ENCODE peak calls at places on chromosome X, in eight cellular contexts. I, D, J, C, K, Q, Y and S are unnamed samples.
A peak's percentile ranks its signal among the peaks of the same experiment; 100 is the strongest.

GRCh38 chrX:130669233-130669632 is 233.8 kb downstream of the ENOX2 start:
- ATAC-seq in D (no peak), C (no peak), I (no peak), Y (no peak), K (no peak), J (no peak), Q (no peak), S (no peak)

GRCh38 chrX:101407167-101407747 is 468 bp downstream of the GLA start:
- ATAC-seq in Q (peak; percentile 53), I (peak; percentile 36), C (peak; percentile 17), K (no peak), J (peak; percentile 20), D (peak; percentile 42), Y (no peak), S (peak; percentile 4)

GRCh38 chrX:25206761-25207160 is 191.0 kb upstream of the ARX start:
- ATAC-seq in I (no peak), D (no peak), K (no peak), Y (no peak), Q (no peak), C (no peak), J (no peak), S (no peak)

GRCh38 chrX:37871626-37872302 is 24.4 kb upstream of the DYNLT3 start:
- ATAC-seq in Q (no peak), I (peak; percentile 80), J (peak; percentile 88), K (no peak), D (peak; percentile 16), C (no peak), Y (peak; percentile 60), S (no peak)

GRCh38 chrX:139691843-139692505 is 16.0 kb downstream of the MCF2 start:
- ATAC-seq in K (no peak), D (peak; percentile 70), J (peak; percentile 60), Y (no peak), C (peak; percentile 79), Q (peak; percentile 48), I (peak; percentile 69), S (peak; percentile 41)

GRCh38 chrX:38754102-38754790 is 47.0 kb upstream of the MID1IP1 start:
- ATAC-seq in Y (peak; percentile 70), I (no peak), K (no peak), Q (no peak), C (peak; percentile 45), D (peak; percentile 82), J (peak; percentile 86), S (no peak)

GRCh38 chrX:135535077-135535630 is 14.7 kb downstream of the INTS6L start:
- ATAC-seq in K (no peak), I (no peak), Y (no peak), J (no peak), C (no peak), D (no peak), Q (no peak), S (no peak)

GRCh38 chrX:103831342-103831802 is 685 bp downstream of the RAB9B start:
- ATAC-seq in I (peak; percentile 31), Q (no peak), J (no peak), D (no peak), K (no peak), Y (no peak), C (peak; percentile 95), S (peak; percentile 5)

GRCh38 chrX:133215747-133216146 is 2.4 kb downstream of the TFDP3 start:
- ATAC-seq in Q (peak; percentile 49), C (no peak), D (no peak), Y (peak; percentile 68), I (no peak), K (no peak), J (peak; percentile 49), S (no peak)

GRCh38 chrX:153782324-153782723 is 1.5 kb downstream of the SRPK3 start:
- ATAC-seq in K (no peak), Y (peak; percentile 43), D (no peak), Q (peak; percentile 19), J (peak; percentile 47), C (peak; percentile 53), I (no peak), S (no peak)

GRCh38 chrX:20333672-20334071 is 67.0 kb upstream of the RPS6KA3 start:
- ATAC-seq in C (no peak), D (no peak), J (no peak), K (no peak), Y (no peak), I (no peak), Q (no peak), S (no peak)

GRCh38 chrX:131633285-131633917 is 89.5 kb downstream of the OR13H1 start:
- ATAC-seq in Q (peak; percentile 86), D (peak; percentile 99), K (peak; percentile 75), I (peak; percentile 99), J (peak; percentile 98), C (peak; percentile 95), Y (peak; percentile 98), S (peak; percentile 67)

GRCh38 chrX:21741869-21742701 is 15.8 kb downstream of the SMPX start:
- ATAC-seq in C (no peak), Q (no peak), K (no peak), Y (no peak), I (no peak), D (peak; percentile 50), J (no peak), S (no peak)

GRCh38 chrX:154043003-154043402 is 23.3 kb upstream of the IRAK1 start:
- ATAC-seq in K (no peak), Y (no peak), J (no peak), Q (no peak), C (no peak), D (no peak), I (no peak), S (peak; percentile 47)

GRCh38 chrX:41110801-41111625 is 25.8 kb downstream of the USP9X start:
- ATAC-seq in K (no peak), Q (no peak), J (peak; percentile 50), I (no peak), Y (no peak), D (no peak), C (peak; percentile 19), S (no peak)

GRCh38 chrX:55167124-55167523 is 53.0 kb upstream of the PAGE5 start:
- ATAC-seq in K (no peak), J (no peak), C (no peak), D (no peak), Q (no peak), Y (peak; percentile 75), I (no peak), S (no peak)

GRCh38 chrX:18548996-18549395 is 122.9 kb downstream of the RS1 start:
- ATAC-seq in C (no peak), D (no peak), Y (no peak), K (no peak), J (no peak), Q (no peak), I (no peak), S (no peak)

GRCh38 chrX:154356596-154356995 is 17.8 kb downstream of the FLNA start:
- ATAC-seq in Q (no peak), K (no peak), Y (no peak), D (no peak), I (no peak), J (no peak), C (no peak), S (no peak)

GRCh38 chrX:7889680-7890079 is 37.5 kb downstream of the PNPLA4 start:
- ATAC-seq in I (no peak), K (no peak), C (no peak), D (no peak), Y (no peak), Q (no peak), J (no peak), S (no peak)

GRCh38 chrX:21781525-21781924 is 23.6 kb upstream of the SMPX start:
- ATAC-seq in D (peak; percentile 67), C (no peak), Q (no peak), Y (no peak), J (no peak), I (no peak), K (no peak), S (no peak)

GRCh38 chrX:15301924-15302323 is 13.5 kb downstream of the ASB11 start:
- ATAC-seq in I (no peak), D (peak; percentile 70), C (no peak), Q (peak; percentile 35), Y (no peak), J (no peak), K (peak; percentile 84), S (peak; percentile 77)

GRCh38 chrX:118520206-118520857 is 24.7 kb downstream of the DOCK11 start:
- ATAC-seq in I (no peak), C (no peak), Y (no peak), Q (no peak), K (no peak), J (peak; percentile 21), D (no peak), S (peak; percentile 11)

GRCh38 chrX:118521435-118521834 is 25.8 kb downstream of the DOCK11 start:
- ATAC-seq in Q (no peak), K (no peak), Y (no peak), D (no peak), J (no peak), C (no peak), I (no peak), S (peak; percentile 77)

GRCh38 chrX:118520858-118521206 is 25.2 kb downstream of the DOCK11 start:
- ATAC-seq in Q (no peak), C (no peak), I (no peak), Y (no peak), D (no peak), K (no peak), J (peak; percentile 67), S (no peak)

GRCh38 chrX:118522230-118522926 is 26.8 kb downstream of the DOCK11 start:
- ATAC-seq in J (peak; percentile 15), I (no peak), Q (no peak), D (no peak), K (no peak), Y (no peak), C (no peak), S (no peak)

GRCh38 chrX:118519411-118520205 is 24.0 kb downstream of the DOCK11 start:
- ATAC-seq in C (no peak), K (no peak), D (no peak), I (no peak), J (peak; percentile 16), Y (no peak), Q (no peak), S (peak; percentile 30)
- H3K27ac ChIP-seq in C (no peak overlapping the region), K (no peak overlapping the region), D (no peak overlapping the region), I (no peak overlapping the region), J (peak overlapping the region; percentile 77), Y (no peak overlapping the region), Q (no peak overlapping the region), S (peak overlapping the region; percentile 79)

GRCh38 chrX:30576881-30577280 is 685 bp downstream of the TASL start:
- ATAC-seq in K (no peak), Q (no peak), D (peak; percentile 1), I (no peak), J (no peak), C (no peak), Y (no peak), S (no peak)
- TF ChIP-seq POLR2AphosphoS5 in K (no peak), Q (no peak), D (no peak), I (no peak), J (no peak), C (no peak), Y (no peak), S (no peak)

GRCh38 chrX:48522291-48522690 is 683 bp downstream of the EBP start:
- ATAC-seq in Y (no peak), I (no peak), C (no peak), Q (peak; percentile 71), D (no peak), J (no peak), K (no peak), S (no peak)
- H3K27ac ChIP-seq in Y (peak overlapping the region; percentile 75), I (peak overlapping the region; percentile 93), C (no peak overlapping the region), Q (peak overlapping the region; percentile 90), D (peak overlapping the region; percentile 62), J (peak overlapping the region; percentile 65), K (peak overlapping the region; percentile 72), S (peak overlapping the region; percentile 84)

DNA sequence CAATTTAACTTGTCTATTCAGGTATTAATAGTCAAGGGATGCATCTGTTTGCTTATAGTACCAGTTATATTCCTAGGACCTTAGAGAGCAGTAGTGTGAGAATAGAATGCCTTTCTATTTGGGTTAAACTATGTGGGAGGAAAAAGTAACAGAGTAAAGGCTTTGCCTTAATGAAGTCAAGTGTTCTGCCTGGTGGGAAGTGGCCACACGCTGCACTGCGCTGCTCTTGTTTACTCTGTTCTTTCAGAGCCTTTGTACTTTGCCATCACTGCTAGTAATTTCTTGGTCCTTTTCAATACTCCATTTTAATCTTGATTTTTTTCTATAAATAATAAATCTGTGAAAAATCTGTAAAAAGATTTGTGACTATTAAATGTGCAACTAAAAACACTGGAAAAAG is 38.0 kb downstream of the YIPF6 start:
- ATAC-seq in J (no peak), D (no peak), Y (no peak), C (no peak), Q (peak; percentile 58), K (no peak), I (no peak), S (no peak)
- TF ChIP-seq POLR2AphosphoS5 in J (no peak), D (no peak), Y (no peak), C (no peak), Q (no peak), K (no peak), I (no peak), S (no peak)